ENCODE peak calls at places on chromosomes 3 and 15, in eight cellular contexts. One of them, this sample, is unnamed.

GRCh38 chr3:114879059-114880031 is 267.7 kb downstream of the ZBTB20 start:
- DNase-seq in effector CD4-positive, alpha-beta T cell: no peak
- DNase-seq in Right ventricle myocardium superior: no peak
- DNase-seq in NCI-H1694 treated with DMSO at 0.1 percent for 48 hours: no peak
- DNase-seq in NCI-H2029 treated with DMSO at 0.1 percent for 48 hours: peak
- DNase-seq in cardiac fibroblast: peak
- DNase-seq in hepatocyte: no peak
- DNase-seq in NCI-H774: peak
- DNase-seq in this sample: peak

GRCh38 chr3:181565416-181565815 is 146.3 kb upstream of the SOX2 start:
- DNase-seq in effector CD4-positive, alpha-beta T cell: no peak
- DNase-seq in Right ventricle myocardium superior: no peak
- DNase-seq in NCI-H1694 treated with DMSO at 0.1 percent for 48 hours: no peak
- DNase-seq in NCI-H2029 treated with DMSO at 0.1 percent for 48 hours: no peak
- DNase-seq in cardiac fibroblast: no peak
- DNase-seq in hepatocyte: no peak
- DNase-seq in NCI-H774: no peak
- DNase-seq in this sample: no peak

GRCh38 chr3:173584834-173585831 is 187.6 kb downstream of the NLGN1 start:
- DNase-seq in effector CD4-positive, alpha-beta T cell: no peak
- DNase-seq in Right ventricle myocardium superior: peak
- DNase-seq in NCI-H1694 treated with DMSO at 0.1 percent for 48 hours: peak
- DNase-seq in NCI-H2029 treated with DMSO at 0.1 percent for 48 hours: no peak
- DNase-seq in cardiac fibroblast: peak
- DNase-seq in hepatocyte: peak
- DNase-seq in NCI-H774: no peak
- DNase-seq in this sample: peak

GRCh38 chr3:71153753-71154152 is 429.8 kb downstream of the FOXP1 start:
- DNase-seq in effector CD4-positive, alpha-beta T cell: no peak
- DNase-seq in Right ventricle myocardium superior: no peak
- DNase-seq in NCI-H1694 treated with DMSO at 0.1 percent for 48 hours: no peak
- DNase-seq in NCI-H2029 treated with DMSO at 0.1 percent for 48 hours: no peak
- DNase-seq in cardiac fibroblast: no peak
- DNase-seq in hepatocyte: peak
- DNase-seq in NCI-H774: peak
- DNase-seq in this sample: no peak

GRCh38 chr3:185400340-185400667 is 37.4 kb downstream of the MAP3K13 start:
- DNase-seq in effector CD4-positive, alpha-beta T cell: no peak
- DNase-seq in Right ventricle myocardium superior: no peak
- DNase-seq in NCI-H1694 treated with DMSO at 0.1 percent for 48 hours: no peak
- DNase-seq in NCI-H2029 treated with DMSO at 0.1 percent for 48 hours: no peak
- DNase-seq in cardiac fibroblast: peak
- DNase-seq in hepatocyte: no peak
- DNase-seq in NCI-H774: no peak
- DNase-seq in this sample: no peak

GRCh38 chr3:46947981-46948791 is 28.4 kb downstream of the CCDC12 start:
- DNase-seq in effector CD4-positive, alpha-beta T cell: peak
- DNase-seq in Right ventricle myocardium superior: no peak
- DNase-seq in NCI-H1694 treated with DMSO at 0.1 percent for 48 hours: no peak
- DNase-seq in NCI-H2029 treated with DMSO at 0.1 percent for 48 hours: peak
- DNase-seq in cardiac fibroblast: peak
- DNase-seq in hepatocyte: peak
- DNase-seq in NCI-H774: no peak
- DNase-seq in this sample: no peak

GRCh38 chr3:89314454-89314853 is 207.0 kb downstream of the EPHA3 start:
- DNase-seq in effector CD4-positive, alpha-beta T cell: no peak
- DNase-seq in Right ventricle myocardium superior: no peak
- DNase-seq in NCI-H1694 treated with DMSO at 0.1 percent for 48 hours: peak
- DNase-seq in NCI-H2029 treated with DMSO at 0.1 percent for 48 hours: no peak
- DNase-seq in cardiac fibroblast: peak
- DNase-seq in hepatocyte: peak
- DNase-seq in NCI-H774: no peak
- DNase-seq in this sample: peak

GRCh38 chr15:51388726-51389125 is 47.3 kb downstream of the GLDN start:
- DNase-seq in effector CD4-positive, alpha-beta T cell: no peak
- DNase-seq in Right ventricle myocardium superior: no peak
- DNase-seq in NCI-H1694 treated with DMSO at 0.1 percent for 48 hours: no peak
- DNase-seq in NCI-H2029 treated with DMSO at 0.1 percent for 48 hours: no peak
- DNase-seq in cardiac fibroblast: no peak
- DNase-seq in hepatocyte: no peak
- DNase-seq in NCI-H774: no peak
- DNase-seq in this sample: no peak

GRCh38 chr3:27354588-27355203 is 14.5 kb downstream of the NEK10 start:
- DNase-seq in effector CD4-positive, alpha-beta T cell: no peak
- DNase-seq in Right ventricle myocardium superior: no peak
- DNase-seq in NCI-H1694 treated with DMSO at 0.1 percent for 48 hours: no peak
- DNase-seq in NCI-H2029 treated with DMSO at 0.1 percent for 48 hours: no peak
- DNase-seq in cardiac fibroblast: no peak
- DNase-seq in hepatocyte: no peak
- DNase-seq in NCI-H774: no peak
- DNase-seq in this sample: no peak

GRCh38 chr15:36894062-36894461 is 206.3 kb downstream of the MEIS2 start:
- DNase-seq in effector CD4-positive, alpha-beta T cell: no peak
- DNase-seq in Right ventricle myocardium superior: no peak
- DNase-seq in NCI-H1694 treated with DMSO at 0.1 percent for 48 hours: no peak
- DNase-seq in NCI-H2029 treated with DMSO at 0.1 percent for 48 hours: no peak
- DNase-seq in cardiac fibroblast: no peak
- DNase-seq in hepatocyte: no peak
- DNase-seq in NCI-H774: no peak
- DNase-seq in this sample: no peak

GRCh38 chr3:149639093-149639486 is 18.7 kb downstream of the WWTR1 start:
- DNase-seq in effector CD4-positive, alpha-beta T cell: no peak
- DNase-seq in Right ventricle myocardium superior: no peak
- DNase-seq in NCI-H1694 treated with DMSO at 0.1 percent for 48 hours: no peak
- DNase-seq in NCI-H2029 treated with DMSO at 0.1 percent for 48 hours: no peak
- DNase-seq in cardiac fibroblast: no peak
- DNase-seq in hepatocyte: no peak
- DNase-seq in NCI-H774: no peak
- DNase-seq in this sample: no peak

GRCh38 chr3:43659250-43659880 is 31.4 kb upstream of the ABHD5 start:
- DNase-seq in effector CD4-positive, alpha-beta T cell: no peak
- DNase-seq in Right ventricle myocardium superior: no peak
- DNase-seq in NCI-H1694 treated with DMSO at 0.1 percent for 48 hours: no peak
- DNase-seq in NCI-H2029 treated with DMSO at 0.1 percent for 48 hours: no peak
- DNase-seq in cardiac fibroblast: no peak
- DNase-seq in hepatocyte: no peak
- DNase-seq in NCI-H774: no peak
- DNase-seq in this sample: no peak

GRCh38 chr3:86792316-86792715 is 198.6 kb downstream of the VGLL3 start:
- DNase-seq in effector CD4-positive, alpha-beta T cell: no peak
- DNase-seq in Right ventricle myocardium superior: no peak
- DNase-seq in NCI-H1694 treated with DMSO at 0.1 percent for 48 hours: no peak
- DNase-seq in NCI-H2029 treated with DMSO at 0.1 percent for 48 hours: no peak
- DNase-seq in cardiac fibroblast: peak
- DNase-seq in hepatocyte: no peak
- DNase-seq in NCI-H774: no peak
- DNase-seq in this sample: no peak

GRCh38 chr3:66598168-66598567 is 97.3 kb upstream of the LRIG1 start:
- DNase-seq in effector CD4-positive, alpha-beta T cell: no peak
- DNase-seq in Right ventricle myocardium superior: no peak
- DNase-seq in NCI-H1694 treated with DMSO at 0.1 percent for 48 hours: no peak
- DNase-seq in NCI-H2029 treated with DMSO at 0.1 percent for 48 hours: no peak
- DNase-seq in cardiac fibroblast: peak
- DNase-seq in hepatocyte: no peak
- DNase-seq in NCI-H774: no peak
- DNase-seq in this sample: no peak

GRCh38 chr3:170572665-170573253 is 13.1 kb downstream of the SLC7A14 start:
- DNase-seq in effector CD4-positive, alpha-beta T cell: no peak
- DNase-seq in Right ventricle myocardium superior: no peak
- DNase-seq in NCI-H1694 treated with DMSO at 0.1 percent for 48 hours: no peak
- DNase-seq in NCI-H2029 treated with DMSO at 0.1 percent for 48 hours: no peak
- DNase-seq in cardiac fibroblast: peak
- DNase-seq in hepatocyte: peak
- DNase-seq in NCI-H774: no peak
- DNase-seq in this sample: no peak

GRCh38 chr3:62873672-62874397 is 1.4 kb downstream of the CADPS start:
- DNase-seq in effector CD4-positive, alpha-beta T cell: no peak
- DNase-seq in Right ventricle myocardium superior: peak
- DNase-seq in NCI-H1694 treated with DMSO at 0.1 percent for 48 hours: peak
- DNase-seq in NCI-H2029 treated with DMSO at 0.1 percent for 48 hours: no peak
- DNase-seq in cardiac fibroblast: no peak
- DNase-seq in hepatocyte: peak
- DNase-seq in NCI-H774: peak
- DNase-seq in this sample: peak

GRCh38 chr3:52522651-52523251 is 10.9 kb downstream of the NT5DC2 start:
- DNase-seq in effector CD4-positive, alpha-beta T cell: no peak
- DNase-seq in Right ventricle myocardium superior: no peak
- DNase-seq in NCI-H1694 treated with DMSO at 0.1 percent for 48 hours: no peak
- DNase-seq in NCI-H2029 treated with DMSO at 0.1 percent for 48 hours: no peak
- DNase-seq in cardiac fibroblast: no peak
- DNase-seq in hepatocyte: no peak
- DNase-seq in NCI-H774: no peak
- DNase-seq in this sample: no peak

GRCh38 chr3:160016972-160017371 is 28.3 kb downstream of the IL12A start:
- DNase-seq in effector CD4-positive, alpha-beta T cell: no peak
- DNase-seq in Right ventricle myocardium superior: no peak
- DNase-seq in NCI-H1694 treated with DMSO at 0.1 percent for 48 hours: no peak
- DNase-seq in NCI-H2029 treated with DMSO at 0.1 percent for 48 hours: no peak
- DNase-seq in cardiac fibroblast: no peak
- DNase-seq in hepatocyte: no peak
- DNase-seq in NCI-H774: no peak
- DNase-seq in this sample: no peak

GRCh38 chr3:17302774-17303173 is 418.0 kb downstream of the PLCL2 start:
- DNase-seq in effector CD4-positive, alpha-beta T cell: no peak
- DNase-seq in Right ventricle myocardium superior: peak
- DNase-seq in NCI-H1694 treated with DMSO at 0.1 percent for 48 hours: no peak
- DNase-seq in NCI-H2029 treated with DMSO at 0.1 percent for 48 hours: no peak
- DNase-seq in cardiac fibroblast: peak
- DNase-seq in hepatocyte: no peak
- DNase-seq in NCI-H774: no peak
- DNase-seq in this sample: no peak

GRCh38 chr3:153963012-153963411 is 158.2 kb upstream of the ARHGEF26 start:
- DNase-seq in effector CD4-positive, alpha-beta T cell: no peak
- DNase-seq in Right ventricle myocardium superior: no peak
- DNase-seq in NCI-H1694 treated with DMSO at 0.1 percent for 48 hours: no peak
- DNase-seq in NCI-H2029 treated with DMSO at 0.1 percent for 48 hours: no peak
- DNase-seq in cardiac fibroblast: no peak
- DNase-seq in hepatocyte: no peak
- DNase-seq in NCI-H774: no peak
- DNase-seq in this sample: no peak

GRCh38 chr15:90151989-90152645 is 49.0 kb upstream of the SEMA4B start:
- DNase-seq in effector CD4-positive, alpha-beta T cell: no peak
- DNase-seq in Right ventricle myocardium superior: no peak
- DNase-seq in NCI-H1694 treated with DMSO at 0.1 percent for 48 hours: no peak
- DNase-seq in NCI-H2029 treated with DMSO at 0.1 percent for 48 hours: no peak
- DNase-seq in cardiac fibroblast: no peak
- DNase-seq in hepatocyte: no peak
- DNase-seq in NCI-H774: no peak
- DNase-seq in this sample: no peak

GRCh38 chr15:64151727-64152506 is at the start of gene SNX22:
- DNase-seq in effector CD4-positive, alpha-beta T cell: no peak
- DNase-seq in Right ventricle myocardium superior: peak
- DNase-seq in NCI-H1694 treated with DMSO at 0.1 percent for 48 hours: no peak
- DNase-seq in NCI-H2029 treated with DMSO at 0.1 percent for 48 hours: no peak
- DNase-seq in cardiac fibroblast: no peak
- DNase-seq in hepatocyte: peak
- DNase-seq in NCI-H774: no peak
- DNase-seq in this sample: no peak

GRCh38 chr3:128424508-128425069 is 42.1 kb downstream of the DNAJB8 start:
- DNase-seq in effector CD4-positive, alpha-beta T cell: no peak
- DNase-seq in Right ventricle myocardium superior: no peak
- DNase-seq in NCI-H1694 treated with DMSO at 0.1 percent for 48 hours: no peak
- DNase-seq in NCI-H2029 treated with DMSO at 0.1 percent for 48 hours: no peak
- DNase-seq in cardiac fibroblast: peak
- DNase-seq in hepatocyte: no peak
- DNase-seq in NCI-H774: no peak
- DNase-seq in this sample: no peak

GRCh38 chr3:189108735-189109134 is 63.0 kb upstream of the TPRG1 start:
- DNase-seq in effector CD4-positive, alpha-beta T cell: no peak
- DNase-seq in Right ventricle myocardium superior: no peak
- DNase-seq in NCI-H1694 treated with DMSO at 0.1 percent for 48 hours: no peak
- DNase-seq in NCI-H2029 treated with DMSO at 0.1 percent for 48 hours: no peak
- DNase-seq in cardiac fibroblast: no peak
- DNase-seq in hepatocyte: no peak
- DNase-seq in NCI-H774: no peak
- DNase-seq in this sample: no peak

GRCh38 chr3:42451546-42452230 is 41.3 kb upstream of the LYZL4 start:
- DNase-seq in effector CD4-positive, alpha-beta T cell: no peak
- DNase-seq in Right ventricle myocardium superior: no peak
- DNase-seq in NCI-H1694 treated with DMSO at 0.1 percent for 48 hours: no peak
- DNase-seq in NCI-H2029 treated with DMSO at 0.1 percent for 48 hours: no peak
- DNase-seq in cardiac fibroblast: peak
- DNase-seq in hepatocyte: no peak
- DNase-seq in NCI-H774: no peak
- DNase-seq in this sample: no peak

GRCh38 chr15:80852676-80853075 is 73.5 kb downstream of the CEMIP start:
- DNase-seq in effector CD4-positive, alpha-beta T cell: no peak
- DNase-seq in Right ventricle myocardium superior: no peak
- DNase-seq in NCI-H1694 treated with DMSO at 0.1 percent for 48 hours: no peak
- DNase-seq in NCI-H2029 treated with DMSO at 0.1 percent for 48 hours: peak
- DNase-seq in cardiac fibroblast: no peak
- DNase-seq in hepatocyte: no peak
- DNase-seq in NCI-H774: no peak
- DNase-seq in this sample: no peak

This sample was measured in DMS 273 treated with DMSO at 0.1 percent for 48 hours.